ENCODE peak calls at places on chromosomes 6 and 20, in eight cellular contexts. T, Y, J, M, E, P, D and X are unnamed samples.

GRCh38 chr20:52402514-52402913 is 210.9 kb upstream of the ZFP64 start:
- DNase-seq in T (no peak), Y (no peak), J (no peak), M (no peak), E (no peak), P (no peak), D (no peak), X (no peak)

GRCh38 chr6:160783741-160784140 is 81.7 kb downstream of the PLG start:
- DNase-seq in T (no peak), Y (no peak), J (no peak), M (no peak), E (no peak), P (no peak), D (no peak), X (no peak)

GRCh38 chr6:88574666-88575065 is 388.8 kb downstream of the RNGTT start:
- DNase-seq in T (no peak), Y (no peak), J (no peak), M (no peak), E (no peak), P (no peak), D (no peak), X (no peak)

GRCh38 chr6:159499034-159499433 is 194.0 kb downstream of the SOD2 start:
- DNase-seq in T (no peak), Y (no peak), J (no peak), M (no peak), E (no peak), P (no peak), D (no peak), X (no peak)

GRCh38 chr20:41782255-41782654 is 164.1 kb upstream of the CHD6 start:
- DNase-seq in T (no peak), Y (no peak), J (no peak), M (no peak), E (no peak), P (no peak), D (no peak), X (no peak)

GRCh38 chr6:72140795-72141194 is 254.4 kb downstream of the RIMS1 start:
- DNase-seq in T (no peak), Y (peak; percentile 10), J (no peak), M (no peak), E (no peak), P (no peak), D (no peak), X (no peak)

GRCh38 chr6:110898111-110898510 is 23.5 kb downstream of the AMD1 start:
- DNase-seq in T (no peak), Y (no peak), J (no peak), M (no peak), E (no peak), P (no peak), D (no peak), X (no peak)

GRCh38 chr6:130780137-130780536 is 47.1 kb upstream of the SMLR1 start:
- DNase-seq in T (no peak), Y (no peak), J (no peak), M (no peak), E (no peak), P (no peak), D (no peak), X (no peak)

GRCh38 chr6:27205375-27206278 is 41.9 kb upstream of the PRSS16 start:
- DNase-seq in T (no peak), Y (no peak), J (no peak), M (no peak), E (no peak), P (no peak), D (no peak), X (no peak)

GRCh38 chr6:127385668-127386385 is 42.4 kb upstream of the ECHDC1 start:
- DNase-seq in T (no peak), Y (no peak), J (no peak), M (no peak), E (no peak), P (no peak), D (no peak), X (no peak)

GRCh38 chr20:49595346-49595745 is 27.4 kb upstream of the PTGIS start:
- DNase-seq in T (no peak), Y (no peak), J (no peak), M (no peak), E (no peak), P (no peak), D (no peak), X (no peak)

GRCh38 chr6:34126419-34126818 is 19.5 kb downstream of the GRM4 start:
- DNase-seq in T (no peak), Y (no peak), J (no peak), M (no peak), E (no peak), P (no peak), D (no peak), X (no peak)

GRCh38 chr6:34115396-34116314 is 30.2 kb downstream of the GRM4 start:
- DNase-seq in T (no peak), Y (peak; percentile 23), J (no peak), M (no peak), E (peak; percentile 60), P (peak; percentile 67), D (peak; percentile 32), X (no peak)

GRCh38 chr6:34125939-34126338 is 19.9 kb downstream of the GRM4 start:
- DNase-seq in T (no peak), Y (no peak), J (no peak), M (no peak), E (no peak), P (no peak), D (no peak), X (no peak)

DNA sequence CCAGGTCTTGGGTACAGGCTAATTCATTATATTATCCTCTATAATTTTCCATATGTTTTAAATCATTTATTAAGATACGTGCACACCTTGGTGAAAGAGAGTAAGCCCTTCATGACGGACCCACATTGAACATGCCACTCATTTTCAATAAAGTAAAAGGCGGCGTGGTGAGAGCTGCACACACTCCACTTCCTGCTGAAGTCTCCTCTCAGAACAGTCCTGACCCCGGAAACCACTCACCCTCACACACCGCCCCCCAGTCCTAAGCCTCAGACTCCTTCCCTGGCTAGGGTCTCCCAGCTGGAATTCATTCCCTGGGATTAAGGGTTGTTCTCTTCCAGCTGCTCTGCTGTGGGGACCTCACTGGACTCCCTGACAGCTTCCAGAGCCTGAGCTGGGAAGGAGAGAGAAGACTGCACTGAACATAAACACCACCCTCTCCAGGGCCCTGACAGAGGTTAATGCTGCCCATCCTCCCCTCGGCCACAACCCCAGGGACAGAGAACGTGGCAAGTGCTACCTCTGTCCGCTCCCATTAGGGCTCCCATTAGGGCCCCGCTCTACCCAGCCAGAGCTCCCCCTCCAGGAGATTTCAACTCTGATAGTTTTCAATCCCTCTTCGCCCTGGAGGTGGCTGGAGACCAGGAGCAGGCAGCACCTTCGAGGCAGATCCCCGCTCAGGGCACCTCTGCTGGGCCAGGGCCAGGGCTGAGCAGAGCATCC is 24.8 kb downstream of the GRM4 start:
- DNase-seq in T (no peak), Y (no peak), J (no peak), M (no peak), E (no peak), P (no peak), D (no peak), X (no peak)
- TF ChIP-seq CTCF in T (no peak), Y (no peak), J (no peak), M (no peak), E (peak; percentile 44), P (no peak), D (no peak), X (no peak)

GRCh38 chr6:168359794-168360193 is 40.2 kb upstream of the DACT2 start:
- DNase-seq in T (no peak), Y (no peak), J (no peak), M (no peak), E (no peak), P (no peak), D (no peak), X (no peak)

GRCh38 chr6:168354338-168354737 is 34.8 kb upstream of the DACT2 start:
- DNase-seq in T (no peak), Y (no peak), J (no peak), M (no peak), E (no peak), P (no peak), D (no peak), X (no peak)

GRCh38 chr6:168361766-168362165 is 42.2 kb upstream of the DACT2 start:
- DNase-seq in T (peak; percentile 3), Y (no peak), J (no peak), M (no peak), E (no peak), P (no peak), D (no peak), X (no peak)

GRCh38 chr6:168353041-168353440 is 33.5 kb upstream of the DACT2 start:
- DNase-seq in T (no peak), Y (no peak), J (no peak), M (no peak), E (no peak), P (no peak), D (no peak), X (no peak)

GRCh38 chr6:168355716-168356522 is 36.3 kb upstream of the DACT2 start:
- DNase-seq in T (no peak), Y (no peak), J (peak; percentile 56), M (peak; percentile 10), E (peak; percentile 57), P (peak; percentile 53), D (peak; percentile 77), X (no peak)
- TF ChIP-seq CTCF in T (no peak), Y (peak; percentile 17), J (peak; percentile 76), M (peak; percentile 71), E (peak; percentile 84), P (peak; percentile 82), D (peak; percentile 89), X (no peak)

DNA sequence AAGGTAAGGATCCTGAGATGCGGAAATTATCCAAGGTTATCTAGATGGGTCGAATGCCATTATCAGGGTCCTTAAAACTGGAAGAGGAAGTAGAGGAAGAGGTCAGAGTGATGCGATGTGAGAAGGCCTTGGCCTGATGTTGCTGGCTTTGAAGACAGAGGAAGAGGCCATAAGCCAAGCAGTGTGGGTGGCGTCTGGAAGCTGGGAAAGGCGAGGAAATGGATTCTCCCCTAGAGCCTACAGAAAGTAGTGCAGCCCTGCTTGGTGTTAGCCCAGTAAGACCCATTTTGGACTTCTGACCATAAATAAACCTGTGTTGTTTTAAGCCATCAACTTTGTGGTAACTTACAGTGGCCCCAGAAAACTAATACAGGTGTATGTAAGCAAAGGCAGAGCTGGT is 2.0 kb downstream of the SRXN1 start:
- DNase-seq in T (no peak), Y (no peak), J (no peak), M (no peak), E (no peak), P (no peak), D (no peak), X (no peak)
- TF ChIP-seq CTCF in T (no peak), Y (peak; percentile 20), J (peak; percentile 31), M (peak; percentile 33), E (peak; percentile 38), P (peak; percentile 13), D (no peak), X (no peak)

DNA sequence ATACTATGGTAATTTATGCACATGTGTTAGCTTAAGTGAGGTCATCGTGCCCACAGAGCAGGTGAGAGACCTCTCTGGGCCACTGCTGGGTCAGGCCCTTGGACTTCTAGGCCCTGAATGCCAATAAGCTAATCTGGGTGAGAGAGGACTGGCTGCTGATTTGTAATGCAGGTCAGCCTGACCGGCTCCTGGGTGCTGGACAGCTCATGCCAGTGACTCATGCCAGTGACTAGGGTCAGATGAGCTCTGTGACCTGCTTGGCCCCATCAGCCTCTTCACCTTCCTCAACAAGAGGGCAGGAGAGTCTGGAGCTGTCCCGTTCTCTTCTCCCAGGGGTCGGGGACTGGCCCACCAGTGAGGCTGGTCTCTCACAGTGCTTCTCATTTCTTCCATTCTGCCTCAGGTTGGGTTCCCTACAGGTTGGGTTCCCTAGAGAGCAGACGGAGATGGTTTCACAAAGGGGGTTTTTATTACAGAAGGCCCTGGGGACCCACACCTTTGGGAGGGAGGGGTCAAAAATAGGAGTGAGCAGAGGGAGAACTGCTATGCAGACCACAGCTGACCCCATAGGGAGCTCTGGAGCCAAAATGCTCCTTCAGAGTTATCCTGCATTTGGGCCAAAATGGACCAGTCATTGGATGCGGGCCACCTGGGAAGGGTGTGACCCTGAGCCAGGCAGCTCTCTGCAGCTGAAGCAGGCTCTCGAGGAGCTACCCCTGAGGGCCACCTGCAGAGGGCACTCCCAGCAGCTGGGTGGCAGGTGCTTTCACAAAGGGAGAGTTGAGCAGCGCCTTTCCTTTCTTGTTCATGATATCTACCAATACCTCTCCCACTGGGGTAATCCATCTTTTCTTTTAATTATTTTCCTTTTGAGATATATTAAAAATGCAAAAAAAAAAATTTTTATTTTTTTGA is 2.2 kb upstream of the OXT start:
- DNase-seq in T (no peak), Y (no peak), J (no peak), M (no peak), E (peak; percentile 57), P (no peak), D (peak; percentile 26), X (no peak)
- TF ChIP-seq CTCF in T (no peak), Y (no peak), J (peak; percentile 42), M (peak; percentile 50), E (peak; percentile 52), P (peak; percentile 25), D (no peak), X (peak; percentile 15)